ENCODE peak calls at places on chromosomes 13 and 19, in nine cellular contexts. S, Y, H, A, T, L, Q, O and F are unnamed samples.

GRCh38 chr13:100673831-100674362 is 698 bp downstream of the TMTC4 start:
- DNase-seq in O (peak; percentile 63), A (peak; percentile 66), H (peak; percentile 67), S (peak; percentile 89), Y (peak; percentile 89), L (peak; percentile 24), Q (peak; percentile 62), T (peak; percentile 55), F (no peak)

GRCh38 chr13:79796116-79796515 is 315.2 kb downstream of the NDFIP2 start:
- DNase-seq in T (no peak), Y (no peak), A (no peak), L (no peak), O (no peak), H (no peak), Q (no peak), S (no peak), F (no peak)

GRCh38 chr13:105442941-105443340 is 1092.5 kb downstream of the EFNB2 start:
- DNase-seq in Q (no peak), S (peak; percentile 96), Y (peak; percentile 99), A (no peak), L (peak; percentile 12), T (no peak), H (no peak), O (peak; percentile 95), F (no peak)

GRCh38 chr13:73932091-73932490 is 202.1 kb downstream of the KLF12 start:
- DNase-seq in Y (no peak), A (no peak), T (no peak), O (no peak), H (no peak), Q (no peak), L (no peak), S (no peak), F (no peak)

GRCh38 chr19:29372461-29372860 is 153.3 kb upstream of the VSTM2B start:
- DNase-seq in L (no peak), T (no peak), S (no peak), Y (no peak), O (no peak), Q (peak; percentile 26), H (no peak), A (no peak), F (no peak)

GRCh38 chr13:48233097-48233885 is at the start of gene ITM2B:
- DNase-seq in L (peak; percentile 62), S (peak; percentile 79), Y (peak; percentile 57), A (peak; percentile 84), T (peak; percentile 71), O (no peak), Q (no peak), H (peak; percentile 81), F (peak; percentile 72)

GRCh38 chr13:40028446-40028845 is 373.0 kb downstream of the COG6 start:
- DNase-seq in H (no peak), O (no peak), T (no peak), A (no peak), L (no peak), Y (no peak), S (no peak), Q (no peak), F (no peak)

GRCh38 chr13:23583491-23583890 is 13.3 kb downstream of the TNFRSF19 start:
- DNase-seq in Y (no peak), O (no peak), T (no peak), H (no peak), L (no peak), Q (no peak), A (no peak), S (peak; percentile 13), F (no peak)

GRCh38 chr13:50801087-50801931 is 42.2 kb downstream of the DLEU7 start:
- DNase-seq in Y (peak; percentile 79), O (peak; percentile 37), A (no peak), S (peak; percentile 88), Q (no peak), L (peak; percentile 56), H (peak; percentile 67), T (peak; percentile 76), F (no peak)

GRCh38 chr19:45265375-45265774 is 14.3 kb downstream of the MARK4 start:
- DNase-seq in Q (no peak), Y (no peak), T (no peak), O (no peak), A (no peak), L (no peak), H (no peak), S (no peak), F (no peak)

GRCh38 chr19:5823579-5824281 is 15.8 kb downstream of the FUT6 start:
- DNase-seq in A (no peak), O (no peak), Q (no peak), H (no peak), T (peak; percentile 75), Y (no peak), L (no peak), S (no peak), F (no peak)

GRCh38 chr19:47507031-47507430 is 7.8 kb downstream of the NAPA start:
- DNase-seq in O (no peak), Y (no peak), H (no peak), T (no peak), L (no peak), S (no peak), A (no peak), Q (no peak), F (no peak)

GRCh38 chr13:50531917-50532899 is 311.3 kb downstream of the DLEU7 start:
- DNase-seq in S (peak; percentile 67), O (no peak), H (no peak), Q (no peak), L (no peak), Y (peak; percentile 66), A (no peak), T (peak; percentile 25), F (no peak)

GRCh38 chr19:35040826-35041547 is 534 bp upstream of the HPN start:
- DNase-seq in Q (peak; percentile 94), S (peak; percentile 78), O (no peak), A (peak; percentile 95), L (peak; percentile 92), T (peak; percentile 94), Y (no peak), H (no peak), F (no peak)

GRCh38 chr13:107866007-107866665 is 349.2 kb downstream of the LIG4 start:
- DNase-seq in S (peak; percentile 51), L (no peak), Q (no peak), Y (no peak), A (no peak), H (no peak), O (no peak), T (no peak), F (peak; percentile 50)

GRCh38 chr13:107866666-107867623 is 348.4 kb downstream of the LIG4 start:
- DNase-seq in Q (no peak), O (no peak), Y (peak; percentile 20), T (no peak), H (no peak), S (peak; percentile 58), L (no peak), A (no peak), F (no peak)

GRCh38 chr13:107870400-107870799 is 344.9 kb downstream of the LIG4 start:
- DNase-seq in O (no peak), Y (no peak), Q (no peak), A (no peak), L (no peak), H (no peak), T (no peak), S (no peak), F (no peak)

GRCh38 chr13:107865643-107866006 is 349.7 kb downstream of the LIG4 start:
- DNase-seq in L (no peak), T (no peak), Q (no peak), O (no peak), Y (no peak), H (no peak), S (peak; percentile 29), A (no peak), F (no peak)

GRCh38 chr13:107867701-107868661 is 347.4 kb downstream of the LIG4 start:
- DNase-seq in A (no peak), L (no peak), T (no peak), Q (no peak), Y (peak; percentile 17), O (no peak), S (peak; percentile 52), H (peak; percentile 35), F (no peak)
- TF ChIP-seq CTCF in A (peak; percentile 20), L (no peak), T (no peak), Q (peak; percentile 25), Y (peak; percentile 21), O (peak; percentile 73), S (peak; percentile 59), H (no peak), F (no peak)

DNA sequence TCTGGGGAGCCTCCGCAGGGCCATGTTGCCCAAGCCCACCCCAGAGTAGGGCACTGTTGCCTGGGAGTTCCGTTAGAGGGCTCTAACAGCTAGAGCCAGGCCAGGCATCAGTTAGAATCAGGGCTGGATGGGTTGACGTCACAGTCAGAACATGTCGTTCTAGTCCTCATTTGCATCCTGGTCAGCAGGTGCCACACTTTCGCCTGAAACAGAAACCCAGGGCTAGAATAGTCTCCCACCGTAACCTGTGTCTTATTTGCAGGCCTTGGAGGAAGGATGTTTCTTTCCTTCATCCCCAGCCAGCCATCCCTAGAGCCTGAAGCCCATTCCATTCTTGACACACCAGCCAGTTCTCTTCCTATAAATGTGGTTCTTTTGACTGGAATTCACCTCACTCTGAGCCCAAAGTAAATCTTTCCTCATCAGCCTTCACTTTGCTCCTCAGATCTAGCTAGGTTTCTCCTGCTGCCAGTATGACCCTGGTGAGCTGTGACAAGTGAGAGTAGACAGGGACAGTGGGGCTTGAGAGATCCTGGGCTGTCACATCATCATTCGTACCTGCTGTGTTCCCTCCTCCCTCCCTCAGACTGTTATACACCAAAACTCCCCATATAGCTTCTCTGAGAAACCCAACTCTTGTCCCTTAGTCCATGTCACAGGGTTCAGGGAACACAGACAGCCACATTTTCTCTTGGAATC is 12.2 kb upstream of the CCDC97 start:
- DNase-seq in H (peak; percentile 88), A (no peak), T (no peak), Y (no peak), S (no peak), L (no peak), Q (no peak), O (no peak), F (no peak)
- TF ChIP-seq CTCF in H (no peak), A (no peak), T (no peak), Y (no peak), S (no peak), L (no peak), Q (peak; percentile 22), O (no peak), F (no peak)

GRCh38 chr19:38315657-38316476 is at the start of gene YIF1B:
- DNase-seq in S (peak; percentile 98), A (peak; percentile 96), T (peak; percentile 98), O (peak; percentile 89), Y (peak; percentile 96), L (peak; percentile 96), H (peak; percentile 99), Q (peak; percentile 98), F (peak; percentile 90)
- TF ChIP-seq CTCF in S (no peak), A (no peak), T (no peak), O (no peak), Y (no peak), L (no peak), H (no peak), Q (no peak), F (no peak)

DNA sequence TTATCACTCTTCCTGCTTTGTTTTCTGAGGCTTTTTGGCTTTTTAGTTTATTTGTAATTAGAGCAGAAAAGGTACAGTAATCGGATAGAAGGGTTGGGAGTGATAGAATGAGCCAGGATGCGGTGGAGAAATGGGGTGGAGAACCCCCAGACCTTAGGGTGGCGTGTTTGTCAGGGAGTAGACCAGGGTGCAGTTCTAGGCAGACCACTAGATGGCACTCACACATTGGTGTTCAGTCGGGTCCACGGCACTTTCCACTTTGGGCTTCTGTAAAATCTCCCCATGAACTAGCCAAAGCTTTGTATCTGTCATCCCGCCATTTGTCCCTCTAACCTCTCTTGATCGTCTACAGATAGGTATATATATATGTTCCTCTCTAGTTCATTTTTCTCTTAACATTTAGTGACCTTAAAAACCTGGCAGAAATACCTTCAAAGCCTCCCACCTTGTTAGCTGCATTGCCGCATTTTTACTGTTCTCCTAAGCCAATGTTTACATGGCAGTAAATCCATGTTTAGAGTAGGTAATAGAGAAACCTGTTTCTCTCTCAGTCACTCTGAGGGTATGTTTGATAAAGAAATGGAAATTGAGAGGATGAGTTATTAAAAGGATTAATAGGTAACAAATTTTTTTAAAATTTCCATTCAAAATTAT is 154.9 kb downstream of the TM9SF2 start:
- DNase-seq in O (peak; percentile 18), H (peak; percentile 69), A (peak; percentile 67), Y (peak; percentile 78), S (peak; percentile 80), T (peak; percentile 85), Q (peak; percentile 86), L (peak; percentile 97), F (peak; percentile 84)
- TF ChIP-seq CTCF in O (peak; percentile 94), H (peak; percentile 94), A (peak; percentile 92), Y (peak; percentile 95), S (peak; percentile 92), T (peak; percentile 92), Q (peak; percentile 93), L (peak; percentile 90), F (peak; percentile 88)